ENCODE peak calls at places on chromosomes 12 and 14, in seven cellular contexts. K, B, S, W, F, Z and A are unnamed samples.

GRCh38 chr12:20403230-20403629 is 34.9 kb downstream of the PDE3A start:
- DNase-seq in B (no peak), S (no peak), W (no peak), F (no peak), Z (no peak), K (no peak), A (no peak)

GRCh38 chr12:75556306-75556899 is 45.0 kb upstream of the KRR1 start:
- DNase-seq in K (no peak), S (no peak), W (no peak), F (no peak), B (no peak), Z (peak; percentile 52), A (no peak)

GRCh38 chr12:113474635-113475436 is 3.2 kb upstream of the LHX5 start:
- DNase-seq in W (no peak), K (no peak), S (peak; percentile 75), F (no peak), B (no peak), Z (no peak), A (no peak)

GRCh38 chr14:65832431-65833253 is 420.1 kb downstream of the FUT8 start:
- DNase-seq in S (no peak), B (no peak), W (no peak), F (no peak), Z (peak; percentile 12), K (no peak), A (no peak)

GRCh38 chr12:124747426-124748161 is 116.1 kb downstream of the SCARB1 start:
- DNase-seq in K (no peak), W (no peak), S (no peak), Z (peak; percentile 85), F (no peak), B (peak; percentile 75), A (no peak)

GRCh38 chr12:28108599-28108998 is 81.7 kb upstream of the CCDC91 start:
- DNase-seq in S (no peak), Z (no peak), K (no peak), B (no peak), F (no peak), W (no peak), A (no peak)

GRCh38 chr12:12449533-12450025 is 92.7 kb downstream of the BORCS5 start:
- DNase-seq in B (peak; percentile 96), F (no peak), Z (peak; percentile 75), S (no peak), W (no peak), K (no peak), A (peak; percentile 66)

GRCh38 chr14:94998110-94998509 is 159.2 kb downstream of the DICER1 start:
- DNase-seq in B (no peak), Z (no peak), S (no peak), K (no peak), F (no peak), W (no peak), A (no peak)

GRCh38 chr14:49882826-49883694 is 9.8 kb upstream of the ARF6 start:
- DNase-seq in K (no peak), Z (no peak), B (no peak), W (no peak), F (no peak), S (no peak), A (no peak)

GRCh38 chr14:60196291-60196690 is 31.1 kb upstream of the DHRS7 start:
- DNase-seq in Z (no peak), W (no peak), B (peak; percentile 70), K (no peak), S (no peak), F (no peak), A (no peak)

GRCh38 chr14:80080601-80081000 is 130.7 kb downstream of the DIO2 start:
- DNase-seq in K (peak; percentile 46), F (no peak), Z (no peak), B (no peak), W (no peak), S (no peak), A (no peak)

GRCh38 chr12:130683811-130684210 is 32.3 kb downstream of the RIMBP2 start:
- DNase-seq in Z (no peak), S (no peak), W (no peak), K (no peak), F (no peak), B (no peak), A (no peak)